ENCODE peak calls at places on chromosomes 3 and 15, in eight cellular contexts. One of them, this sample, is unnamed.

GRCh38 chr15:34986326-34987181 is 1.5 kb downstream of the ZNF770 start:
- DNase-seq in breast epithelium: no peak
- DNase-seq in CD8-positive, alpha-beta T cell: no peak
- DNase-seq in A549: no peak
- DNase-seq in esophagus squamous epithelium: no peak
- DNase-seq in progenitor cell of endocrine pancreas: no peak
- DNase-seq in AG04450: no peak
- DNase-seq in cardiac muscle cell: peak; percentile 28
- DNase-seq in this sample: no peak

GRCh38 chr3:141782386-141782932 is 19.3 kb downstream of the GRK7 start:
- DNase-seq in breast epithelium: no peak
- DNase-seq in CD8-positive, alpha-beta T cell: no peak
- DNase-seq in A549: no peak
- DNase-seq in esophagus squamous epithelium: no peak
- DNase-seq in progenitor cell of endocrine pancreas: no peak
- DNase-seq in AG04450: no peak
- DNase-seq in cardiac muscle cell: no peak
- DNase-seq in this sample: no peak

GRCh38 chr3:153026026-153026425 is 136.0 kb upstream of the RAP2B start:
- DNase-seq in breast epithelium: no peak
- DNase-seq in CD8-positive, alpha-beta T cell: no peak
- DNase-seq in A549: peak; percentile 31
- DNase-seq in esophagus squamous epithelium: no peak
- DNase-seq in progenitor cell of endocrine pancreas: no peak
- DNase-seq in AG04450: no peak
- DNase-seq in cardiac muscle cell: peak; percentile 37
- DNase-seq in this sample: no peak

GRCh38 chr3:150300847-150301517 is 107.1 kb upstream of the TSC22D2 start:
- DNase-seq in breast epithelium: no peak
- DNase-seq in CD8-positive, alpha-beta T cell: no peak
- DNase-seq in A549: no peak
- DNase-seq in esophagus squamous epithelium: no peak
- DNase-seq in progenitor cell of endocrine pancreas: no peak
- DNase-seq in AG04450: no peak
- DNase-seq in cardiac muscle cell: no peak
- DNase-seq in this sample: no peak

GRCh38 chr15:101115887-101116680 is 135.8 kb downstream of the CHSY1 start:
- DNase-seq in breast epithelium: peak; percentile 70
- DNase-seq in CD8-positive, alpha-beta T cell: no peak
- DNase-seq in A549: no peak
- DNase-seq in esophagus squamous epithelium: no peak
- DNase-seq in progenitor cell of endocrine pancreas: no peak
- DNase-seq in AG04450: no peak
- DNase-seq in cardiac muscle cell: no peak
- DNase-seq in this sample: no peak

GRCh38 chr3:123150449-123150954 is 51.2 kb upstream of the SEC22A start:
- DNase-seq in breast epithelium: no peak
- DNase-seq in CD8-positive, alpha-beta T cell: no peak
- DNase-seq in A549: no peak
- DNase-seq in esophagus squamous epithelium: no peak
- DNase-seq in progenitor cell of endocrine pancreas: no peak
- DNase-seq in AG04450: no peak
- DNase-seq in cardiac muscle cell: no peak
- DNase-seq in this sample: no peak

GRCh38 chr15:38130739-38131498 is 121.7 kb upstream of the SPRED1 start:
- DNase-seq in breast epithelium: peak; percentile 75
- DNase-seq in CD8-positive, alpha-beta T cell: no peak
- DNase-seq in A549: no peak
- DNase-seq in esophagus squamous epithelium: peak; percentile 31
- DNase-seq in progenitor cell of endocrine pancreas: no peak
- DNase-seq in AG04450: peak; percentile 93
- DNase-seq in cardiac muscle cell: no peak
- DNase-seq in this sample: no peak

GRCh38 chr3:60202052-60202753 is 1049.0 kb downstream of the FHIT start:
- DNase-seq in breast epithelium: no peak
- DNase-seq in CD8-positive, alpha-beta T cell: no peak
- DNase-seq in A549: no peak
- DNase-seq in esophagus squamous epithelium: no peak
- DNase-seq in progenitor cell of endocrine pancreas: no peak
- DNase-seq in AG04450: no peak
- DNase-seq in cardiac muscle cell: no peak
- DNase-seq in this sample: no peak

GRCh38 chr3:129648331-129648730 is 41.9 kb upstream of the PLXND1 start:
- DNase-seq in breast epithelium: no peak
- DNase-seq in CD8-positive, alpha-beta T cell: no peak
- DNase-seq in A549: no peak
- DNase-seq in esophagus squamous epithelium: no peak
- DNase-seq in progenitor cell of endocrine pancreas: no peak
- DNase-seq in AG04450: no peak
- DNase-seq in cardiac muscle cell: no peak
- DNase-seq in this sample: no peak

GRCh38 chr3:127652246-127652995 is 20.3 kb upstream of the ABTB1 start:
- DNase-seq in breast epithelium: no peak
- DNase-seq in CD8-positive, alpha-beta T cell: peak; percentile 39
- DNase-seq in A549: peak; percentile 70
- DNase-seq in esophagus squamous epithelium: no peak
- DNase-seq in progenitor cell of endocrine pancreas: peak; percentile 50
- DNase-seq in AG04450: no peak
- DNase-seq in cardiac muscle cell: peak; percentile 82
- DNase-seq in this sample: peak; percentile 72

GRCh38 chr15:78302579-78302978 is 3.2 kb upstream of the SKIC8 start:
- DNase-seq in breast epithelium: no peak
- DNase-seq in CD8-positive, alpha-beta T cell: no peak
- DNase-seq in A549: no peak
- DNase-seq in esophagus squamous epithelium: no peak
- DNase-seq in progenitor cell of endocrine pancreas: no peak
- DNase-seq in AG04450: peak; percentile 39
- DNase-seq in cardiac muscle cell: no peak
- DNase-seq in this sample: no peak

GRCh38 chr3:127827808-127828207 is 5.5 kb upstream of the MGLL start:
- DNase-seq in breast epithelium: no peak
- DNase-seq in CD8-positive, alpha-beta T cell: no peak
- DNase-seq in A549: no peak
- DNase-seq in esophagus squamous epithelium: no peak
- DNase-seq in progenitor cell of endocrine pancreas: no peak
- DNase-seq in AG04450: no peak
- DNase-seq in cardiac muscle cell: no peak
- DNase-seq in this sample: no peak

GRCh38 chr3:195237981-195238625 is 32.9 kb downstream of the XXYLT1 start:
- DNase-seq in breast epithelium: no peak
- DNase-seq in CD8-positive, alpha-beta T cell: no peak
- DNase-seq in A549: no peak
- DNase-seq in esophagus squamous epithelium: no peak
- DNase-seq in progenitor cell of endocrine pancreas: no peak
- DNase-seq in AG04450: no peak
- DNase-seq in cardiac muscle cell: no peak
- DNase-seq in this sample: no peak

GRCh38 chr15:30953731-30954378 is 37.6 kb downstream of the MTMR10 start:
- DNase-seq in breast epithelium: no peak
- DNase-seq in CD8-positive, alpha-beta T cell: no peak
- DNase-seq in A549: peak; percentile 93
- DNase-seq in esophagus squamous epithelium: no peak
- DNase-seq in progenitor cell of endocrine pancreas: no peak
- DNase-seq in AG04450: peak; percentile 74
- DNase-seq in cardiac muscle cell: no peak
- DNase-seq in this sample: no peak

GRCh38 chr15:99438691-99439523 is 126.9 kb upstream of the MEF2A start:
- DNase-seq in breast epithelium: peak; percentile 12
- DNase-seq in CD8-positive, alpha-beta T cell: peak; percentile 44
- DNase-seq in A549: no peak
- DNase-seq in esophagus squamous epithelium: no peak
- DNase-seq in progenitor cell of endocrine pancreas: peak; percentile 2
- DNase-seq in AG04450: no peak
- DNase-seq in cardiac muscle cell: no peak
- DNase-seq in this sample: peak; percentile 5

GRCh38 chr3:77319711-77320110 is 279.8 kb downstream of the ROBO2 start:
- DNase-seq in breast epithelium: no peak
- DNase-seq in CD8-positive, alpha-beta T cell: no peak
- DNase-seq in A549: no peak
- DNase-seq in esophagus squamous epithelium: no peak
- DNase-seq in progenitor cell of endocrine pancreas: no peak
- DNase-seq in AG04450: no peak
- DNase-seq in cardiac muscle cell: no peak
- DNase-seq in this sample: no peak

GRCh38 chr3:72633101-72633500 is 215.1 kb downstream of the SHQ1 start:
- DNase-seq in breast epithelium: no peak
- DNase-seq in CD8-positive, alpha-beta T cell: no peak
- DNase-seq in A549: no peak
- DNase-seq in esophagus squamous epithelium: no peak
- DNase-seq in progenitor cell of endocrine pancreas: no peak
- DNase-seq in AG04450: no peak
- DNase-seq in cardiac muscle cell: no peak
- DNase-seq in this sample: no peak

GRCh38 chr3:40597441-40597840 is 72.7 kb downstream of the ZNF621 start:
- DNase-seq in breast epithelium: no peak
- DNase-seq in CD8-positive, alpha-beta T cell: no peak
- DNase-seq in A549: no peak
- DNase-seq in esophagus squamous epithelium: no peak
- DNase-seq in progenitor cell of endocrine pancreas: no peak
- DNase-seq in AG04450: no peak
- DNase-seq in cardiac muscle cell: no peak
- DNase-seq in this sample: no peak

DNA sequence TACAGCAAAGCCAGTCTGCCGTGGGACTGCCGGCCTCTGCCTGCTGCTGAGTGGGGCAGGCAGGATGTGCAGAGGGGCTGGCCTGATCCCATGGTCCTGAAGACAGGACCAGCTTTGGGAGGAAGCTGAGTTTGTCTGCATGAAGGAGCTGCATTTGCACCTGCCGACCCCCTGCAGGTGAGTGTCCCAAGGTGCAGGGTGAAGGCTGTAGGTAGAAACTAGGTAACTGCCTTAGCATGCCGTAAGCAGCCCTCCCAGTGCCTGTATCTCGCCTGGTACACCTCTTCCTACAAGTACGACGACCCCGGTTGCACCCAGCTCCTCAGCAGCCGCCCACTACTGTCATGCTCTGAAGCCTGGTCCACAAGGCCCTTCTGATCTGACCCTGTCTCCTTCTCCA is 34.9 kb downstream of the AMOTL2 start:
- DNase-seq in breast epithelium: no peak
- DNase-seq in CD8-positive, alpha-beta T cell: no peak
- DNase-seq in A549: no peak
- DNase-seq in esophagus squamous epithelium: no peak
- DNase-seq in progenitor cell of endocrine pancreas: no peak
- DNase-seq in AG04450: no peak
- DNase-seq in cardiac muscle cell: no peak
- DNase-seq in this sample: no peak
- TF ChIP-seq CTCF in breast epithelium: no peak
- TF ChIP-seq CTCF in CD8-positive, alpha-beta T cell: no peak
- TF ChIP-seq CTCF in A549: no peak
- TF ChIP-seq CTCF in esophagus squamous epithelium: no peak
- TF ChIP-seq CTCF in progenitor cell of endocrine pancreas: peak; percentile 42
- TF ChIP-seq CTCF in AG04450: no peak
- TF ChIP-seq CTCF in cardiac muscle cell: no peak
- TF ChIP-seq CTCF in this sample: no peak

DNA sequence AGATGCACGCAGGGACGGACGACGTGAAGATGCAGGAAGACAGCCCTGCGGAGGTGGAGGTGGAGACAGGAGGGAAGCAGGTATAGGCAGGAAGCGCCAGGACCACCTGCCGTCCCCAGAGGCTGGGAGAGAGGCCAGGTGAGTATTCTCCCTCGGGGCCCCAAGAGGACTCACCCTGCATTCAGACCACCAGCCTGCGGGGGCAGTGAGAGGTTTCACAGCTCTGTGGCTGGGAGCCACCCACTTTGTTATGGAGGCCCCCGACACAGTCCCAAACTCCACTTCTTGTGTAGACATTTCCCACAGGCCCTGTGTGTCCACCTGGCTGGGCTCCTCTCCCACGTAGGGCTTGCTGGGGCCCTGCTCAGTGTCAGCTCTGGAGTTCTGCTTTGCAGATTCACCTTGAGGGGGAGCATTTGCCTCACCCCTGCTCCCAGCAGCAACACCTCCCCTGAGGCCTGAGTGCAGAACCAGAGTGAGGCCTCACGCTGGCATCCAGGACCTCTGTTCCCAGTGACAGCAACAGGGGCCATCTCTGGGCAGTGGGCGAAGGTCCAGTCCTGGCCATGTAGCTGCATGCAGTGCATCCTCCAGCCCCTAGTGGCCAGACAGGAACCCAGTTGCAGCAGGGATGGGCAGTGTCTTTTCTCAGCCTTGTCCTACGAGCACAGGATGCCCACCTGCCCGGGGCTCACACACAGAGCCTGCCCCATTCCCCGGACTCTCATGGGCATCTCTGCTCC is 119.4 kb upstream of the IQSEC1 start:
- DNase-seq in breast epithelium: no peak
- DNase-seq in CD8-positive, alpha-beta T cell: no peak
- DNase-seq in A549: peak; percentile 67
- DNase-seq in esophagus squamous epithelium: no peak
- DNase-seq in progenitor cell of endocrine pancreas: no peak
- DNase-seq in AG04450: no peak
- DNase-seq in cardiac muscle cell: no peak
- DNase-seq in this sample: peak; percentile 63
- TF ChIP-seq CTCF in breast epithelium: no peak
- TF ChIP-seq CTCF in CD8-positive, alpha-beta T cell: no peak
- TF ChIP-seq CTCF in A549: peak; percentile 22
- TF ChIP-seq CTCF in esophagus squamous epithelium: no peak
- TF ChIP-seq CTCF in progenitor cell of endocrine pancreas: peak; percentile 49
- TF ChIP-seq CTCF in AG04450: peak; percentile 42
- TF ChIP-seq CTCF in cardiac muscle cell: peak; percentile 45
- TF ChIP-seq CTCF in this sample: peak; percentile 70

GRCh38 chr3:12177131-12177530 is 18.4 kb upstream of the TIMP4 start:
- DNase-seq in breast epithelium: no peak
- DNase-seq in CD8-positive, alpha-beta T cell: no peak
- DNase-seq in A549: no peak
- DNase-seq in esophagus squamous epithelium: no peak
- DNase-seq in progenitor cell of endocrine pancreas: no peak
- DNase-seq in AG04450: no peak
- DNase-seq in cardiac muscle cell: no peak
- DNase-seq in this sample: no peak

GRCh38 chr3:12179441-12179840 is 20.7 kb upstream of the TIMP4 start:
- DNase-seq in breast epithelium: no peak
- DNase-seq in CD8-positive, alpha-beta T cell: no peak
- DNase-seq in A549: no peak
- DNase-seq in esophagus squamous epithelium: no peak
- DNase-seq in progenitor cell of endocrine pancreas: no peak
- DNase-seq in AG04450: no peak
- DNase-seq in cardiac muscle cell: no peak
- DNase-seq in this sample: no peak

GRCh38 chr3:12175844-12176453 is 17.2 kb upstream of the TIMP4 start:
- DNase-seq in breast epithelium: peak; percentile 45
- DNase-seq in CD8-positive, alpha-beta T cell: no peak
- DNase-seq in A549: peak; percentile 60
- DNase-seq in esophagus squamous epithelium: no peak
- DNase-seq in progenitor cell of endocrine pancreas: peak; percentile 55
- DNase-seq in AG04450: no peak
- DNase-seq in cardiac muscle cell: peak; percentile 78
- DNase-seq in this sample: peak; percentile 74

GRCh38 chr3:12180218-12180617 is 21.5 kb upstream of the TIMP4 start:
- DNase-seq in breast epithelium: peak; percentile 67
- DNase-seq in CD8-positive, alpha-beta T cell: no peak
- DNase-seq in A549: no peak
- DNase-seq in esophagus squamous epithelium: no peak
- DNase-seq in progenitor cell of endocrine pancreas: no peak
- DNase-seq in AG04450: no peak
- DNase-seq in cardiac muscle cell: no peak
- DNase-seq in this sample: no peak

GRCh38 chr3:12178091-12178820 is 19.5 kb upstream of the TIMP4 start:
- DNase-seq in breast epithelium: no peak
- DNase-seq in CD8-positive, alpha-beta T cell: no peak
- DNase-seq in A549: no peak
- DNase-seq in esophagus squamous epithelium: no peak
- DNase-seq in progenitor cell of endocrine pancreas: no peak
- DNase-seq in AG04450: no peak
- DNase-seq in cardiac muscle cell: no peak
- DNase-seq in this sample: no peak
- TF ChIP-seq CTCF in breast epithelium: no peak
- TF ChIP-seq CTCF in CD8-positive, alpha-beta T cell: no peak
- TF ChIP-seq CTCF in A549: no peak
- TF ChIP-seq CTCF in esophagus squamous epithelium: no peak
- TF ChIP-seq CTCF in progenitor cell of endocrine pancreas: no peak
- TF ChIP-seq CTCF in AG04450: no peak
- TF ChIP-seq CTCF in cardiac muscle cell: no peak
- TF ChIP-seq CTCF in this sample: no peak

GRCh38 chr3:186149319-186149718 is 40.4 kb upstream of the ETV5 start:
- DNase-seq in breast epithelium: no peak
- DNase-seq in CD8-positive, alpha-beta T cell: no peak
- DNase-seq in A549: no peak
- DNase-seq in esophagus squamous epithelium: no peak
- DNase-seq in progenitor cell of endocrine pancreas: no peak
- DNase-seq in AG04450: no peak
- DNase-seq in cardiac muscle cell: no peak
- DNase-seq in this sample: no peak
- TF ChIP-seq CTCF in breast epithelium: no peak
- TF ChIP-seq CTCF in CD8-positive, alpha-beta T cell: no peak
- TF ChIP-seq CTCF in A549: no peak
- TF ChIP-seq CTCF in esophagus squamous epithelium: no peak
- TF ChIP-seq CTCF in progenitor cell of endocrine pancreas: no peak
- TF ChIP-seq CTCF in AG04450: no peak
- TF ChIP-seq CTCF in cardiac muscle cell: no peak
- TF ChIP-seq CTCF in this sample: no peak

This sample was measured in glutamatergic neuron.